ENCODE peak calls at places on chromosome 10, in five cellular contexts. J is BE2C, D is prostate gland, X is AG04450, I is RWPE2. O is an unnamed sample.

GRCh38 chr10:69124558-69125121 is 662 bp downstream of the VPS26A start:
- DNase-seq in D (peak; percentile 52), J (peak; percentile 15), X (peak; percentile 11), I (no peak), O (peak; percentile 40)

GRCh38 chr10:1199897-1200721 is 143.9 kb downstream of the WDR37 start:
- DNase-seq in J (no peak), X (no peak), I (no peak), D (no peak), O (no peak)

GRCh38 chr10:24493168-24493567 is 230.5 kb downstream of the ARHGAP21 start:
- DNase-seq in D (no peak), X (no peak), I (no peak), J (no peak), O (no peak)

GRCh38 chr10:42929236-42929635 is 146.6 kb downstream of the BMS1 start:
- DNase-seq in I (no peak), X (no peak), D (no peak), J (no peak), O (no peak)

GRCh38 chr10:75283150-75284096 is 47.7 kb upstream of the COMTD1 start:
- DNase-seq in X (no peak), D (peak; percentile 54), J (no peak), I (no peak), O (peak; percentile 64)

GRCh38 chr10:78290131-78290750 is 256.6 kb downstream of the RPS24 start:
- DNase-seq in D (no peak), I (no peak), X (no peak), J (peak; percentile 28), O (no peak)

GRCh38 chr10:76218045-76218444 is 786.6 kb downstream of the LRMDA start:
- DNase-seq in D (no peak), I (no peak), X (no peak), J (peak; percentile 16), O (no peak)

GRCh38 chr10:122164028-122164601 is 107.0 kb upstream of the BTBD16 start:
- DNase-seq in X (no peak), D (no peak), I (no peak), J (peak; percentile 71), O (peak; percentile 57)

GRCh38 chr10:132957981-132958885 is 15.9 kb upstream of the CFAP46 start:
- DNase-seq in D (no peak), X (no peak), J (no peak), I (no peak), O (no peak)

GRCh38 chr10:69319911-69320316 is 41.6 kb downstream of the HK1 start:
- DNase-seq in D (no peak), J (no peak), I (no peak), X (no peak), O (no peak)

GRCh38 chr10:34407227-34407626 is 407.9 kb downstream of the PARD3 start:
- DNase-seq in X (no peak), J (peak; percentile 71), I (no peak), D (no peak), O (no peak)

GRCh38 chr10:117168135-117168674 is 29.1 kb upstream of the KCNK18 start:
- DNase-seq in D (no peak), I (no peak), J (peak; percentile 67), X (no peak), O (peak; percentile 87)

GRCh38 chr10:124722812-124723783 is 21.1 kb downstream of the FAM53B start:
- DNase-seq in J (no peak), X (no peak), I (no peak), D (no peak), O (no peak)

GRCh38 chr10:44348496-44348895 is 36.4 kb downstream of the CXCL12 start:
- DNase-seq in J (no peak), D (no peak), I (peak; percentile 22), X (no peak), O (no peak)

GRCh38 chr10:12566161-12567115 is 217.1 kb downstream of the CAMK1D start:
- DNase-seq in I (no peak), X (no peak), J (peak; percentile 50), D (no peak), O (no peak)

GRCh38 chr10:42959833-42960232 is 117.0 kb upstream of the RET start:
- DNase-seq in D (no peak), I (peak; percentile 21), X (no peak), J (no peak), O (no peak)

GRCh38 chr10:77332256-77332655 is 305.4 kb downstream of the KCNMA1 start:
- DNase-seq in J (peak; percentile 24), D (no peak), X (no peak), I (no peak), O (no peak)

GRCh38 chr10:44575601-44576380 is 190.9 kb upstream of the CXCL12 start:
- DNase-seq in J (no peak), D (no peak), X (no peak), I (no peak), O (no peak)

GRCh38 chr10:132713421-132714095 is 72.4 kb downstream of the NKX6-2 start:
- DNase-seq in X (no peak), I (peak; percentile 61), D (no peak), J (peak; percentile 6), O (peak; percentile 47)

GRCh38 chr10:89301721-89302445 is at the start of gene IFIT2:
- DNase-seq in X (peak; percentile 42), D (peak; percentile 50), J (peak; percentile 13), I (no peak), O (no peak)

GRCh38 chr10:114998993-114999392 is 61.0 kb downstream of the TRUB1 start:
- DNase-seq in J (no peak), D (no peak), X (no peak), I (no peak), O (no peak)

GRCh38 chr10:58950618-58951017 is 225.8 kb upstream of the PHYHIPL start:
- DNase-seq in D (no peak), X (no peak), J (no peak), I (no peak), O (no peak)

GRCh38 chr10:77529050-77529576 is 108.5 kb downstream of the KCNMA1 start:
- DNase-seq in D (no peak), I (no peak), X (no peak), J (no peak), O (no peak)

GRCh38 chr10:93290661-93291354 is 191.3 kb downstream of the MYOF start:
- DNase-seq in I (no peak), X (no peak), D (no peak), J (no peak), O (no peak)

GRCh38 chr10:121437596-121437995 is 160.6 kb downstream of the FGFR2 start:
- DNase-seq in D (no peak), I (no peak), J (peak; percentile 39), X (no peak), O (peak; percentile 29)

GRCh38 chr10:92757066-92757716 is 67.4 kb downstream of the HHEX start:
- DNase-seq in D (peak; percentile 61), X (peak; percentile 63), J (peak; percentile 35), I (no peak), O (peak; percentile 22)

GRCh38 chr10:132518572-132519381 is 18.8 kb upstream of the INPP5A start:
- DNase-seq in J (no peak), D (peak; percentile 32), I (peak; percentile 78), X (no peak), O (peak; percentile 60)

GRCh38 chr10:78778446-78779338 is 290.1 kb upstream of the ZMIZ1 start:
- DNase-seq in I (peak; percentile 24), X (no peak), D (no peak), J (no peak), O (no peak)

GRCh38 chr10:94193466-94193924 is 169.2 kb downstream of the NOC3L start:
- DNase-seq in D (no peak), J (no peak), X (peak; percentile 58), I (no peak), O (no peak)

GRCh38 chr10:129046074-129046681 is 420.9 kb upstream of the MGMT start:
- DNase-seq in J (no peak), X (no peak), D (no peak), I (no peak), O (no peak)

GRCh38 chr10:129941199-129942018 is 22.7 kb downstream of the EBF3 start:
- DNase-seq in I (no peak), X (no peak), J (no peak), D (no peak), O (no peak)

GRCh38 chr10:91493313-91493712 is 83.2 kb downstream of the HECTD2 start:
- DNase-seq in D (no peak), J (no peak), I (no peak), X (no peak), O (no peak)
- TF ChIP-seq CTCF in D (peak; percentile 27), J (peak; percentile 28), I (peak; percentile 78), X (peak; percentile 38), O (peak; percentile 18)

GRCh38 chr10:86945361-86946214 is 11.8 kb downstream of the MMRN2 start:
- DNase-seq in X (no peak), I (peak; percentile 49), D (no peak), J (no peak), O (peak; percentile 49)
- TF ChIP-seq CTCF in X (no peak), I (peak; percentile 24), D (no peak), J (peak; percentile 60), O (peak; percentile 42)

GRCh38 chr10:118626953-118627352 is 31.5 kb upstream of the PRLHR start:
- DNase-seq in X (no peak), J (no peak), I (no peak), D (no peak), O (no peak)
- TF ChIP-seq CTCF in X (peak; percentile 4), J (peak; percentile 34), I (no peak), D (no peak), O (no peak)

GRCh38 chr10:29271877-29272276 is 17.0 kb upstream of the LYZL1 start:
- DNase-seq in X (no peak), J (no peak), D (no peak), I (no peak), O (no peak)

GRCh38 chr10:29273478-29273877 is 15.4 kb upstream of the LYZL1 start:
- DNase-seq in I (no peak), X (no peak), D (no peak), J (no peak), O (no peak)

GRCh38 chr10:29266641-29267040 is 22.2 kb upstream of the LYZL1 start:
- DNase-seq in D (no peak), J (peak; percentile 43), I (no peak), X (no peak), O (no peak)

GRCh38 chr10:29268011-29268410 is 20.9 kb upstream of the LYZL1 start:
- DNase-seq in D (no peak), I (no peak), X (no peak), J (no peak), O (no peak)

GRCh38 chr10:29270883-29271282 is 18.0 kb upstream of the LYZL1 start:
- DNase-seq in D (no peak), I (no peak), J (no peak), X (no peak), O (no peak)
- TF ChIP-seq CTCF in D (no peak), I (no peak), J (no peak), X (no peak), O (no peak)

DNA sequence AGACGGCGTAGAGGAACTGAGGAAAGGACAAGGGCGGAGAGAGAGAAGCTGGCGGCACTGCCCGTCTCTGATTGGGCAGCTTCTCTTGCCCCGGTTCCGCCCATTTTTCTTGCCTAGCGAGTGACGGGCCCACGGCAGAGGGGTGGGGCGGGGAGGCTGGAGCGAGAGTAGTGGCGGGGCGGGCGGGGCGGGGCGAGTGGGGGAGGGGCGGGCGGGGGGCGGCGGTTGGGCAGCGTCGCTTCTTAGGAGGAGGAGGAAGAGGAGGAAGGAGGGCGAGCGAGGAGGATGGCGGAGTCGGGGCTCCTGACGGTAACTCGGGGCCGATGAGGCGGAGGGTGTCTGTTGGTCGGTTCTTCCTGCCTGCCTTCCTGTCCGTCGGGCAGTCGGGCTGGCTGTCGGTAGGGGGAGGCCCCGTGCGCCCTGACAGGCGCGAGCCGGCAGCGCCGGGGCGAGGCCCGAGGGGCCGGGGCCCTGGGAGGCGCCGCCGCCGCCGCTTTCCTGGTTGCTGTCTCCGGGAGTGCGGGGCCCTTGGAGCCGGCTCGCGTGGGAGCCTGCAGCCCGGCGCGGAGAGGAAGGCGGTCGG is at the start of gene SHOC2:
- DNase-seq in J (peak; percentile 99), I (peak; percentile 99), D (peak; percentile 99), X (peak; percentile 20), O (peak; percentile 95)
- TF ChIP-seq CTCF in J (peak; percentile 23), I (no peak), D (no peak), X (peak; percentile 28), O (no peak)